ENCODE peak calls at places on chromosome 22, in six cellular contexts. T is activated naive CD8-positive, alpha-beta T cell treated with anti-CD3 and anti-CD28 coated beads for 36 hours; Z is hypothalamus; W is lung; A is left ventricle myocardium superior; G is substantia nigra. F is an unnamed sample.
A peak's percentile ranks its signal among the peaks of the same experiment; 100 is the strongest.

GRCh38 chr22:50399751-50400331 is 56.7 kb downstream of the PPP6R2 start:
- DNase-seq in T (peak; percentile 28), Z (peak; percentile 38), W (peak; percentile 42), A (no peak), G (peak; percentile 15), F (peak; percentile 30)

GRCh38 chr22:29055192-29055830 is 6.3 kb downstream of the C22orf31 start:
- DNase-seq in T (no peak), Z (no peak), W (no peak), A (no peak), G (no peak), F (no peak)

GRCh38 chr22:50220603-50221409 is 20.0 kb downstream of the SELENOO start:
- DNase-seq in T (no peak), Z (no peak), W (no peak), A (peak; percentile 30), G (no peak), F (no peak)

GRCh38 chr22:50276143-50276542 is 6.0 kb upstream of the MAPK11 start:
- DNase-seq in T (peak; percentile 63), Z (peak; percentile 78), W (peak; percentile 75), A (peak; percentile 82), G (peak; percentile 82), F (peak; percentile 38)

GRCh38 chr22:20472629-20473442 is 22.8 kb downstream of the KLHL22 start:
- DNase-seq in T (no peak), Z (no peak), W (no peak), A (no peak), G (no peak), F (no peak)

GRCh38 chr22:46966846-46967245 is 204.4 kb downstream of the TBC1D22A start:
- DNase-seq in T (no peak), Z (no peak), W (no peak), A (no peak), G (no peak), F (no peak)

GRCh38 chr22:20989323-20990138 is 7.4 kb downstream of the LZTR1 start:
- DNase-seq in T (no peak), Z (no peak), W (no peak), A (no peak), G (no peak), F (no peak)

GRCh38 chr22:45987462-45987861 is 10.5 kb upstream of the WNT7B start:
- DNase-seq in T (no peak), Z (no peak), W (no peak), A (no peak), G (no peak), F (no peak)

GRCh38 chr22:48632641-48633246 is 1194.9 kb downstream of the BRD1 start:
- DNase-seq in T (no peak), Z (no peak), W (no peak), A (no peak), G (no peak), F (no peak)

GRCh38 chr22:43206515-43207161 is 19.7 kb upstream of the TTLL12 start:
- DNase-seq in T (no peak), Z (no peak), W (no peak), A (peak; percentile 23), G (no peak), F (no peak)

GRCh38 chr22:50691521-50691920 is 18.9 kb downstream of the SHANK3 start:
- DNase-seq in T (no peak), Z (no peak), W (no peak), A (no peak), G (no peak), F (peak; percentile 34)

GRCh38 chr22:45208993-45209838 is 31.5 kb downstream of the KIAA0930 start:
- DNase-seq in T (peak; percentile 33), Z (peak; percentile 80), W (no peak), A (no peak), G (peak; percentile 72), F (no peak)

GRCh38 chr22:37870273-37870672 is 21.1 kb downstream of the EIF3L start:
- DNase-seq in T (no peak), Z (no peak), W (no peak), A (no peak), G (no peak), F (no peak)